ENCODE peak calls at places on chromosome 6, in six cellular contexts. K is heart right ventricle, P is tibial artery, U is stomach, V is iPS DF 6.9, E is mesendoderm. B is an unnamed sample.

GRCh38 chr6:133774356-133774755 is 114.6 kb upstream of the TCF21 start:
- DNase-seq in P (no peak), E (no peak), K (no peak), V (no peak), U (no peak), B (no peak)

GRCh38 chr6:3260772-3261517 is 2.2 kb downstream of the PSMG4 start:
- DNase-seq in P (no peak), K (no peak), E (no peak), V (no peak), U (no peak), B (no peak)

GRCh38 chr6:63307581-63308246 is 12.1 kb downstream of the LGSN start:
- DNase-seq in V (peak; percentile 16), E (peak; percentile 65), K (no peak), U (no peak), P (no peak), B (no peak)

GRCh38 chr6:57173056-57173885 is 1.1 kb downstream of the BAG2 start:
- DNase-seq in P (no peak), E (peak; percentile 56), K (no peak), U (no peak), V (no peak), B (no peak)

GRCh38 chr6:31228484-31228883 is 43.4 kb downstream of the HLA-C start:
- DNase-seq in K (no peak), V (no peak), E (no peak), U (no peak), P (no peak), B (no peak)

GRCh38 chr6:158817298-158818007 is 1.7 kb downstream of the EZR start:
- DNase-seq in U (peak; percentile 83), K (peak; percentile 62), P (peak; percentile 38), V (no peak), E (peak; percentile 92), B (peak; percentile 60)

GRCh38 chr6:38509713-38510112 is 130.0 kb downstream of the BTBD9 start:
- DNase-seq in E (peak; percentile 63), K (no peak), V (no peak), U (no peak), P (no peak), B (no peak)

GRCh38 chr6:43189905-43190304 is 7.9 kb downstream of the CUL9 start:
- DNase-seq in K (no peak), P (no peak), E (no peak), U (no peak), V (no peak), B (no peak)

GRCh38 chr6:30260036-30260504 is 46.9 kb upstream of the TRIM26 start:
- DNase-seq in P (no peak), E (peak; percentile 26), K (no peak), V (no peak), U (no peak), B (peak; percentile 27)

GRCh38 chr6:16849280-16850210 is 88.3 kb upstream of the ATXN1 start:
- DNase-seq in E (peak; percentile 52), P (no peak), U (no peak), V (no peak), K (no peak), B (no peak)

GRCh38 chr6:81023007-81023582 is 729.4 kb downstream of the TENT5A start:
- DNase-seq in E (peak; percentile 72), P (no peak), U (no peak), V (peak; percentile 20), K (no peak), B (no peak)

GRCh38 chr6:14016930-14017625 is 92.3 kb downstream of the RNF182 start:
- DNase-seq in U (no peak), P (no peak), V (no peak), E (no peak), K (no peak), B (no peak)

GRCh38 chr6:31356216-31356945 is 598 bp downstream of the HLA-B start:
- DNase-seq in U (peak; percentile 49), K (peak; percentile 59), P (peak; percentile 52), V (no peak), E (no peak), B (no peak)

GRCh38 chr6:167720456-167721285 is 106.0 kb upstream of the AFDN start:
- DNase-seq in E (no peak), U (no peak), K (no peak), V (no peak), P (no peak), B (no peak)

GRCh38 chr6:110748458-110748857 is 66.8 kb downstream of the CDK19 start:
- DNase-seq in U (no peak), P (no peak), V (no peak), E (no peak), K (no peak), B (no peak)

GRCh38 chr6:136103101-136103688 is 146.9 kb downstream of the MTFR2 start:
- DNase-seq in E (peak; percentile 22), U (no peak), P (no peak), V (no peak), K (peak; percentile 19), B (no peak)

GRCh38 chr6:133899556-133899955 is 10.6 kb downstream of the TCF21 start:
- DNase-seq in U (no peak), K (no peak), V (no peak), P (no peak), E (no peak), B (no peak)

GRCh38 chr6:72825265-72825918 is 203.5 kb downstream of the KCNQ5 start:
- DNase-seq in E (peak; percentile 19), U (no peak), P (no peak), K (no peak), V (no peak), B (no peak)

GRCh38 chr6:164379786-164380185 is 929.6 kb downstream of the C6orf118 start:
- DNase-seq in K (no peak), P (no peak), E (no peak), V (no peak), U (no peak), B (no peak)

GRCh38 chr6:3766219-3766618 is 14.7 kb upstream of the PXDC1 start:
- DNase-seq in P (no peak), V (no peak), E (no peak), U (no peak), K (no peak), B (no peak)

GRCh38 chr6:96926425-96926824 is 1.9 kb downstream of the KLHL32 start:
- DNase-seq in E (no peak), U (no peak), V (no peak), K (no peak), P (no peak), B (no peak)

GRCh38 chr6:96925290-96925687 is 761 bp downstream of the KLHL32 start:
- DNase-seq in V (no peak), E (no peak), K (no peak), P (no peak), U (no peak), B (no peak)

GRCh38 chr6:96923871-96924493 is 546 bp upstream of the KLHL32 start:
- DNase-seq in P (no peak), U (no peak), K (no peak), E (no peak), V (peak; percentile 16), B (peak; percentile 1)

GRCh38 chr6:96931198-96931597 is 6.7 kb downstream of the KLHL32 start:
- DNase-seq in V (no peak), P (no peak), K (no peak), E (no peak), U (no peak), B (no peak)

DNA sequence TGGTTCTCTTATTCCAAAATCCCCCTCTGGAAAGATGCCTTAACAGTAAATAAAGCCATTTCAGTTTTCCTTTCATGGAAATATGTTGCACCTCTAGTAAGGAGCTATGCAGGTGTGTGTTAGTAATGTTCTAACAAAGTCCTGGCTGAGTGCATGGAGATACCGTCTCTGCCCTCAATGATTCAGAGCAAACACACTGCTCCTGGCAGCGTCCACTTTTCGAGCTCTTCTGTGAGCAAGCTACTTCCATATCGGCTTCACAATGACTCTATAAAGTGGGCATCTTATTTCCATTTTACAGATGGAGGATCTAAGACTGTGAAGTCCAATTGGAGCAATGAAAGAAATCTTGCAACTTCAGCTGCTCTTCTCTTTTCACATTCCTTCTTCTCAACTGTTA is 3.1 kb downstream of the KLHL32 start:
- DNase-seq in P (no peak), V (no peak), U (no peak), K (no peak), E (no peak), B (no peak)
- H3K27me3 ChIP-seq in P (no peaks in the 10 kb centered on the region), V (no peaks in the 10 kb centered on the region), U (no peaks in the 10 kb centered on the region), K (no peaks in the 10 kb centered on the region), E (no peaks in the 10 kb centered on the region), B (no peaks in the 10 kb centered on the region)

DNA sequence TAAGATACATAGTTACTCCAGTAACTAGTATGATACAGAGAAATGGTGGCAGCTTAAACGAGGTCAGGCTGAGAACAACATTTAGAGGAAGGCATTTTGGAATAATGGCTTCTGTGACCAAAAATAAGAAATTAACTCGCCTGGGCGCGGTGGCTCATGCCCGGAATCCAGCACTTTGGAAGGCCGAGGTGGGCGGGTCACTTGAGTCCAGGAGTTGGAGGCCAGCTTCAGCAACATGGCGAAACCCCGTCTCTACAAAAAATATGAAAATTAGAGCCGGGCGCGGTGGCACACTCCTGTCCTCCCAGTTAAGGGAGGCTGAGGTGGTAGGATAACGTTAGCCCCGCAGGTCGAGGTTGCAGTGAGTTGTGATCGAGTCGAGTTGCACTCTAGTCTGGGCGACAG is 1.8 kb downstream of the IGF2R start:
- DNase-seq in E (no peak), K (no peak), P (no peak), V (no peak), U (no peak), B (no peak)
- H3K4me3 ChIP-seq in E (no peak overlapping the region), K (peak overlapping the region; percentile 96), P (no peak overlapping the region), V (no peak overlapping the region), U (peak overlapping the region; percentile 98), B (peak overlapping the region; percentile 67)

GRCh38 chr6:90298459-90299053 is 1.9 kb upstream of the BACH2 start:
- DNase-seq in V (no peak), K (no peak), U (no peak), P (no peak), E (peak; percentile 30), B (no peak)
- H3K27me3 ChIP-seq in V (peaks cover 16% of the 10 kb centered on the region), K (no peaks in the 10 kb centered on the region), U (peaks cover 43% of the 10 kb centered on the region), P (no peaks in the 10 kb centered on the region), E (peaks cover 10% of the 10 kb centered on the region), B (no peaks in the 10 kb centered on the region)

GRCh38 chr6:134911532-134911931 is 38.4 kb downstream of the ALDH8A1 start:
- DNase-seq in K (no peak), E (no peak), P (no peak), V (no peak), U (no peak), B (no peak)

GRCh38 chr6:134909701-134910595 is 40.0 kb downstream of the ALDH8A1 start:
- DNase-seq in E (no peak), K (no peak), P (no peak), V (no peak), U (no peak), B (no peak)

GRCh38 chr6:134910596-134910935 is 39.3 kb downstream of the ALDH8A1 start:
- DNase-seq in E (no peak), P (no peak), V (no peak), U (no peak), K (no peak), B (no peak)

GRCh38 chr6:134903448-134903847 is 46.5 kb downstream of the ALDH8A1 start:
- DNase-seq in U (no peak), V (no peak), K (no peak), P (no peak), E (no peak), B (no peak)

DNA sequence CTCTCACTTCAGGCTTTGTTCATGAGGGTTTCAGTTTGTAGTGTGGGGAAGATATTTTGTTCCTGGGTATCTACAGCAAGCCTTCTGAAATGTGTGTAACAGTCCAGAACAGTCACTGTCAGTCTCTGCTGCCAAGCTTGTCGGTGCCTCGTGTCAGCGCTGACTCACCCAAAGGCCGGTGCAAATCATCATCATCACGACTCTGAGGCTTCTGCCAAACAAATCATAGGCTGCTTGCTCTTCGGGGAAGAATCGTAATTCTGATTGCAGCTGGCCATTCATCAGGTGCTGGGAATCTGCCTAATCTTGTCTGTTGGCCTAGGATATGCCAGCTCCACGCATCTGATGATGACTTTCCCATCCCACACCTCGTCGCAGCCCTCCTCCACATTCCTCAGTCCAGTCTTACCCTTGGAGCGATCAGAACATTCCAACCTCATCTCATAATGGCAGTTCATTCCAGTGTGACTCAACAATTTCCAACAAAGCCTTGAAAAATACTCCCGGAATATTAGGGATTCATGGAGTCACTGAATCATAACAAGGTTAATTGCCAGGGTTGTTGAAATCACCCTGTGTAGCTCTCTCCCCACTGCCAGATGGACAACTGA is 40.9 kb downstream of the ALDH8A1 start:
- DNase-seq in V (no peak), K (peak; percentile 54), U (peak; percentile 29), P (peak; percentile 84), E (peak; percentile 20), B (no peak)
- H3K4me3 ChIP-seq in V (no peak overlapping the region), K (no peak overlapping the region), U (no peak overlapping the region), P (peak overlapping the region; percentile 18), E (no peak overlapping the region), B (no peak overlapping the region)